ENCODE peak calls at places on chromosomes 1 and 21, in six cellular contexts. One of them, this sample, is unnamed.

GRCh38 chr21:43956667-43957030 is 55.5 kb upstream of the TRAPPC10 start:
- DNase-seq in naive thymus-derived CD8-positive, alpha-beta T cell: no peak
- DNase-seq in neural crest cell: no peak
- DNase-seq in AG10803: no peak
- DNase-seq in CD8-positive, alpha-beta memory T cell: no peak
- DNase-seq in ACHN: no peak
- DNase-seq in this sample: no peak

GRCh38 chr1:226696552-226696951 is 42.5 kb downstream of the ITPKB start:
- DNase-seq in naive thymus-derived CD8-positive, alpha-beta T cell: no peak
- DNase-seq in neural crest cell: no peak
- DNase-seq in AG10803: no peak
- DNase-seq in CD8-positive, alpha-beta memory T cell: no peak
- DNase-seq in ACHN: no peak
- DNase-seq in this sample: no peak

GRCh38 chr1:230158422-230159291 is 91.6 kb downstream of the GALNT2 start:
- DNase-seq in naive thymus-derived CD8-positive, alpha-beta T cell: no peak
- DNase-seq in neural crest cell: no peak
- DNase-seq in AG10803: no peak
- DNase-seq in CD8-positive, alpha-beta memory T cell: no peak
- DNase-seq in ACHN: no peak
- DNase-seq in this sample: no peak

GRCh38 chr1:23169727-23170335 is 1.2 kb upstream of the LUZP1 start:
- DNase-seq in naive thymus-derived CD8-positive, alpha-beta T cell: peak
- DNase-seq in neural crest cell: no peak
- DNase-seq in AG10803: peak
- DNase-seq in CD8-positive, alpha-beta memory T cell: no peak
- DNase-seq in ACHN: no peak
- DNase-seq in this sample: peak

GRCh38 chr1:243596441-243597183 is 253.4 kb downstream of the AKT3 start:
- DNase-seq in naive thymus-derived CD8-positive, alpha-beta T cell: no peak
- DNase-seq in neural crest cell: no peak
- DNase-seq in AG10803: peak
- DNase-seq in CD8-positive, alpha-beta memory T cell: no peak
- DNase-seq in ACHN: peak
- DNase-seq in this sample: no peak

GRCh38 chr1:62318756-62319544 is at the start of gene KANK4:
- DNase-seq in naive thymus-derived CD8-positive, alpha-beta T cell: no peak
- DNase-seq in neural crest cell: peak
- DNase-seq in AG10803: no peak
- DNase-seq in CD8-positive, alpha-beta memory T cell: no peak
- DNase-seq in ACHN: no peak
- DNase-seq in this sample: no peak

GRCh38 chr1:232428781-232429530 is 201.0 kb downstream of the SIPA1L2 start:
- DNase-seq in naive thymus-derived CD8-positive, alpha-beta T cell: no peak
- DNase-seq in neural crest cell: no peak
- DNase-seq in AG10803: peak
- DNase-seq in CD8-positive, alpha-beta memory T cell: no peak
- DNase-seq in ACHN: no peak
- DNase-seq in this sample: no peak

GRCh38 chr21:19759836-19760235 is 1238.4 kb upstream of the NCAM2 start:
- DNase-seq in naive thymus-derived CD8-positive, alpha-beta T cell: no peak
- DNase-seq in neural crest cell: no peak
- DNase-seq in AG10803: no peak
- DNase-seq in CD8-positive, alpha-beta memory T cell: no peak
- DNase-seq in ACHN: no peak
- DNase-seq in this sample: no peak

GRCh38 chr21:38306407-38306806 is 49.6 kb downstream of the KCNJ15 start:
- DNase-seq in naive thymus-derived CD8-positive, alpha-beta T cell: no peak
- DNase-seq in neural crest cell: no peak
- DNase-seq in AG10803: peak
- DNase-seq in CD8-positive, alpha-beta memory T cell: no peak
- DNase-seq in ACHN: no peak
- DNase-seq in this sample: no peak

GRCh38 chr1:116699605-116700004 is 32.1 kb upstream of the IGSF3 start:
- DNase-seq in naive thymus-derived CD8-positive, alpha-beta T cell: no peak
- DNase-seq in neural crest cell: no peak
- DNase-seq in AG10803: no peak
- DNase-seq in CD8-positive, alpha-beta memory T cell: no peak
- DNase-seq in ACHN: no peak
- DNase-seq in this sample: no peak

GRCh38 chr1:225911207-225912130 is 12.6 kb downstream of the PYCR2 start:
- DNase-seq in naive thymus-derived CD8-positive, alpha-beta T cell: peak
- DNase-seq in neural crest cell: peak
- DNase-seq in AG10803: peak
- DNase-seq in CD8-positive, alpha-beta memory T cell: peak
- DNase-seq in ACHN: no peak
- DNase-seq in this sample: no peak

GRCh38 chr1:54156986-54157385 is 4.2 kb upstream of the CDCP2 start:
- DNase-seq in naive thymus-derived CD8-positive, alpha-beta T cell: no peak
- DNase-seq in neural crest cell: no peak
- DNase-seq in AG10803: no peak
- DNase-seq in CD8-positive, alpha-beta memory T cell: no peak
- DNase-seq in ACHN: no peak
- DNase-seq in this sample: no peak

GRCh38 chr1:76374111-76374510 is 299.6 kb downstream of the ST6GALNAC3 start:
- DNase-seq in naive thymus-derived CD8-positive, alpha-beta T cell: no peak
- DNase-seq in neural crest cell: no peak
- DNase-seq in AG10803: no peak
- DNase-seq in CD8-positive, alpha-beta memory T cell: no peak
- DNase-seq in ACHN: no peak
- DNase-seq in this sample: no peak

GRCh38 chr21:44454747-44455523 is at the start of gene LRRC3:
- DNase-seq in naive thymus-derived CD8-positive, alpha-beta T cell: peak
- DNase-seq in neural crest cell: peak
- DNase-seq in AG10803: peak
- DNase-seq in CD8-positive, alpha-beta memory T cell: peak
- DNase-seq in ACHN: peak
- DNase-seq in this sample: peak

GRCh38 chr21:45262616-45263015 is 25.1 kb downstream of the POFUT2 start:
- DNase-seq in naive thymus-derived CD8-positive, alpha-beta T cell: no peak
- DNase-seq in neural crest cell: no peak
- DNase-seq in AG10803: no peak
- DNase-seq in CD8-positive, alpha-beta memory T cell: no peak
- DNase-seq in ACHN: no peak
- DNase-seq in this sample: no peak

GRCh38 chr1:17551755-17552234 is 12.3 kb downstream of the ARHGEF10L start:
- DNase-seq in naive thymus-derived CD8-positive, alpha-beta T cell: no peak
- DNase-seq in neural crest cell: no peak
- DNase-seq in AG10803: peak
- DNase-seq in CD8-positive, alpha-beta memory T cell: no peak
- DNase-seq in ACHN: peak
- DNase-seq in this sample: no peak

GRCh38 chr21:43767980-43768867 is 7.9 kb downstream of the CSTB start:
- DNase-seq in naive thymus-derived CD8-positive, alpha-beta T cell: no peak
- DNase-seq in neural crest cell: no peak
- DNase-seq in AG10803: peak
- DNase-seq in CD8-positive, alpha-beta memory T cell: no peak
- DNase-seq in ACHN: peak
- DNase-seq in this sample: no peak